ENCODE peak calls at places on chromosomes 12 and 14, in ten cellular contexts. W, N, U, H, T, I, Y, B, A and V are unnamed samples.

GRCh38 chr12:56014205-56014604 is 6.6 kb upstream of the IKZF4 start:
- DNase-seq in W (no peak), N (no peak), U (no peak), H (no peak), T (no peak), I (no peak), Y (no peak), B (no peak), A (no peak), V (no peak)

GRCh38 chr12:67752226-67752732 is 103.7 kb downstream of the DYRK2 start:
- DNase-seq in W (no peak), N (no peak), U (no peak), H (no peak), T (peak; percentile 51), I (no peak), Y (peak; percentile 58), B (no peak), A (no peak), V (no peak)

GRCh38 chr12:91893476-91893875 is 252.2 kb downstream of the BTG1 start:
- DNase-seq in W (no peak), N (no peak), U (no peak), H (no peak), T (no peak), I (no peak), Y (no peak), B (no peak), A (no peak), V (no peak)

GRCh38 chr14:72745546-72745945 is 148.4 kb downstream of the DPF3 start:
- DNase-seq in W (peak; percentile 54), N (no peak), U (no peak), H (peak; percentile 67), T (peak; percentile 91), I (no peak), Y (peak; percentile 89), B (no peak), A (no peak), V (no peak)

GRCh38 chr12:94134226-94134795 is 14.1 kb upstream of the PLXNC1 start:
- DNase-seq in W (peak; percentile 70), N (no peak), U (peak; percentile 70), H (peak; percentile 37), T (peak; percentile 41), I (no peak), Y (peak; percentile 62), B (no peak), A (peak; percentile 58), V (no peak)

GRCh38 chr12:10395390-10395998 is 5.7 kb upstream of the KLRK1 start:
- DNase-seq in W (peak; percentile 87), N (peak; percentile 42), U (no peak), H (no peak), T (peak; percentile 58), I (no peak), Y (peak; percentile 71), B (no peak), A (peak; percentile 52), V (no peak)

GRCh38 chr12:105423921-105424320 is 93.4 kb downstream of the C12orf75 start:
- DNase-seq in W (no peak), N (no peak), U (peak; percentile 24), H (no peak), T (no peak), I (no peak), Y (no peak), B (no peak), A (no peak), V (no peak)

GRCh38 chr12:108729612-108730336 is 1.5 kb downstream of the CORO1C start:
- DNase-seq in W (peak; percentile 67), N (no peak), U (no peak), H (no peak), T (peak; percentile 85), I (no peak), Y (no peak), B (no peak), A (no peak), V (no peak)

GRCh38 chr12:51675062-51675803 is 84.2 kb downstream of the SCN8A start:
- DNase-seq in W (no peak), N (no peak), U (no peak), H (no peak), T (no peak), I (no peak), Y (no peak), B (no peak), A (no peak), V (no peak)

GRCh38 chr14:22386924-22387775 is 201.9 kb downstream of the DAD1 start:
- DNase-seq in W (peak; percentile 88), N (peak; percentile 81), U (peak; percentile 56), H (peak; percentile 84), T (peak; percentile 62), I (peak; percentile 76), Y (peak; percentile 72), B (no peak), A (peak; percentile 89), V (peak; percentile 22)

GRCh38 chr14:100851586-100851916 is 25.6 kb downstream of the MEG3 start:
- DNase-seq in W (no peak), N (no peak), U (no peak), H (no peak), T (no peak), I (no peak), Y (no peak), B (peak; percentile 52), A (no peak), V (no peak)
- H3K4me1 ChIP-seq in W (no peaks in the 10 kb centered on the region), N (no peaks in the 10 kb centered on the region), U (peaks cover 2% of the 10 kb centered on the region), H (peaks cover 31% of the 10 kb centered on the region), T (no peaks in the 10 kb centered on the region), I (peaks cover 5% of the 10 kb centered on the region), Y (no peaks in the 10 kb centered on the region), B (no peaks in the 10 kb centered on the region), A (no peaks in the 10 kb centered on the region), V (no peaks in the 10 kb centered on the region)

DNA sequence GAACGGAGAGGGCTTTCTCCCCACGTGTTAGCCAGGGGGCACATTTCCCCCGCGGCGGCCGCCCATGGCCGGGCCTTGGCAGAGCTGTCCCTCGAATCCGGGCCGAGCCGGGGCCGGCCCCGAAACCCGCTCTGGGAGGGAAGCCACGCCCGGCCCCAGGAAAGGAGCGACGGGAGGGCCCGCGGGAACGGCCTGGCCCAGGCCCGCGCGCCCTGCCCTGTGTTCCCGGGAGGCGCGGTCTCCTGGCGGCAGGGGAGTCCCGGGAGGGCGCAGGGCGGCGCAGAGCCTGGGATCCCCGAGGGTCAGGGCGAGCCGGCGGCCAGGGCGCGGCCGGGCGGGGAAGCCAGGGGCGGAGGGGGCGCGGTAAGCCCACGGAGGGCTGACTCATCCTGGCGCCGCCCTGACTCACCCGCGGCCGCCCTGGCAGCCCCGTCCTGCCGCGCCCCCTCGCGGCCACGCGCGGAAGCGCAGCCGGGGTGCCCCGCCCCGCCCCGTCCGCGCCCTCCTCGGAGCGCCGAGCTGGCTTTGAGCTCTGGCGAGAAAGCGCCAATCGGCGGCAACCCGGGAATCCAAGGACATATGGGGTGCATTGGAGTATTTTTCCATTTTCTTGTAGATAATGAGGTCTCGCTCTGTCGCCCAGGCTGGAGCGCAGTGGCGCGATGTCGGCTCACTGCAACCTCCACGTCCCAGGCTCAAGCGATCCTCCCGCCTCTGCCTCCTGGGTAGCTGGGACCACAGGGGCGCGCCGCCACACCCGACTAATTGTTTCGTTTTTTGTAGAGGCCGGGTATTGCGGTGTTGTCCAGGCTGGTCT is 31.8 kb upstream of the PLEKHG6 start:
- DNase-seq in W (peak; percentile 87), N (peak; percentile 87), U (peak; percentile 92), H (peak; percentile 86), T (peak; percentile 74), I (peak; percentile 91), Y (peak; percentile 74), B (peak; percentile 92), A (peak; percentile 98), V (peak; percentile 83)
- H3K4me1 ChIP-seq in W (peaks cover 4% of the 10 kb centered on the region), N (peaks cover 8% of the 10 kb centered on the region), U (peaks cover 6% of the 10 kb centered on the region), H (peaks cover 29% of the 10 kb centered on the region), T (peaks cover 22% of the 10 kb centered on the region), I (peaks cover 51% of the 10 kb centered on the region), Y (peaks cover 31% of the 10 kb centered on the region), B (peaks cover 32% of the 10 kb centered on the region), A (peaks cover 11% of the 10 kb centered on the region), V (peaks cover 47% of the 10 kb centered on the region)

DNA sequence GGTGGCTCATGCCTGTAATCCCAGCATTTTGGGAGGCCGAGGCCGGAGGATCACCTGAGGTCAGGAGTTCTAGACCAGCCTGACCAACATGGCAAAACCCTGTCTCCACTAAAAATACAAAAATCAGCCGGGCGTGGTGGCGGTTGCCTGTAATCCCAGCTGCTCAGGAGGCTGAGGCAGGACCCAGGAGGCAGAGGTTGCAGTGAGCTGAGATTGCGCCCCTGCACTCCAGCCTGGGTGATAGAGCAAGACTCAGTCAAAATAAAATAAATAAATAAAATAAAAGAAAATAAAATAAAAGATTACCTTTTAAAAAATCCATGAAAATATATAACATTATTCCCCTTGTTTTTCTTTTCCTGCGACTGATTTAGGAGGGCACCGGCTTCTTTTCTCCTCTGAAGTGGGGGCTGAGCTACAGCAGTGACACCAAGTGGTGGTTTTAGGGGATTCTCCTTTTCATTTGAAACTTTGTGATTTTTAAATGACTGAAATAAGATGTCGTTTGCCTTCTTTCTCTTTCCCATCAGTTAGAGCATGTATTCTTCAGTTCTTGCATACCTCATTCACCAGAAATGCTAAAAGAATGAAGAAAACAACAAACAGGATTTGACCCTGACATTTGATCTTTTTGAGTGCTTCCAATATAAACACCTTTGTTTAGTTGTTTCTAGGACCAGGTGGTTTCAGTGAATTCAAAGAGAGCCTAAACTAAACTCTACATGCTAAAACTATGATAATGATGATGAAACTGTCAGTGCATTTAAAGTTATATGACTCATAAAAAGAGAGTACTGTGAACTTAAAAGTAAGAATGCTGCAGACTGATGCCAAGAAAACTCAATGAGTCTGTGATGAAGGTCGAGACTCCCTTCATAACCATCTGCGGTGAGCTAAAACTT is 22.6 kb upstream of the PKP2 start:
- DNase-seq in W (peak; percentile 66), N (peak; percentile 40), U (peak; percentile 19), H (no peak), T (peak; percentile 97), I (no peak), Y (peak; percentile 27), B (no peak), A (peak; percentile 63), V (no peak)
- H3K4me1 ChIP-seq in W (no peaks in the 10 kb centered on the region), N (peaks cover 2% of the 10 kb centered on the region), U (no peaks in the 10 kb centered on the region), H (no peaks in the 10 kb centered on the region), T (no peaks in the 10 kb centered on the region), I (no peaks in the 10 kb centered on the region), Y (no peaks in the 10 kb centered on the region), B (no peaks in the 10 kb centered on the region), A (no peaks in the 10 kb centered on the region), V (no peaks in the 10 kb centered on the region)

GRCh38 chr14:61512026-61512425 is 183.3 kb upstream of the HIF1A start:
- DNase-seq in W (peak; percentile 76), N (no peak), U (no peak), H (no peak), T (no peak), I (no peak), Y (no peak), B (no peak), A (no peak), V (no peak)

GRCh38 chr14:61511558-61511924 is 183.8 kb upstream of the HIF1A start:
- DNase-seq in W (no peak), N (no peak), U (no peak), H (peak; percentile 74), T (no peak), I (no peak), Y (no peak), B (no peak), A (peak; percentile 38), V (no peak)

GRCh38 chr14:61505815-61506809 is 184.7 kb downstream of the PRKCH start:
- DNase-seq in W (peak; percentile 93), N (no peak), U (no peak), H (no peak), T (peak; percentile 97), I (no peak), Y (peak; percentile 71), B (no peak), A (no peak), V (no peak)

GRCh38 chr14:61510736-61511557 is 184.4 kb upstream of the HIF1A start:
- DNase-seq in W (no peak), N (no peak), U (no peak), H (no peak), T (no peak), I (peak; percentile 61), Y (no peak), B (no peak), A (no peak), V (no peak)

GRCh38 chr14:61508526-61508925 is 186.8 kb upstream of the HIF1A start:
- DNase-seq in W (no peak), N (no peak), U (no peak), H (no peak), T (no peak), I (no peak), Y (no peak), B (no peak), A (peak; percentile 16), V (no peak)
- H3K4me1 ChIP-seq in W (peaks cover 13% of the 10 kb centered on the region), N (no peaks in the 10 kb centered on the region), U (no peaks in the 10 kb centered on the region), H (peaks cover 31% of the 10 kb centered on the region), T (peaks cover 2% of the 10 kb centered on the region), I (peaks cover 39% of the 10 kb centered on the region), Y (peaks cover 20% of the 10 kb centered on the region), B (peaks cover 56% of the 10 kb centered on the region), A (no peaks in the 10 kb centered on the region), V (peaks cover 24% of the 10 kb centered on the region)